ENCODE peak calls at places on chromosome 7, in eight cellular contexts. Y is HCT116, M is transverse colon, C is stomach, G is A549, W is lower leg skin, D is heart left ventricle, B is adrenal gland. U is an unnamed sample.

GRCh38 chr7:47087866-47088265 is 494.0 kb downstream of the TNS3 start:
- DNase-seq in Y (no peak), M (no peak), C (no peak), G (peak), W (no peak), D (no peak), B (no peak), U (no peak)

GRCh38 chr7:71871446-71871845 is 540.7 kb downstream of the CALN1 start:
- DNase-seq in Y (no peak), M (no peak), C (no peak), G (no peak), W (no peak), D (no peak), B (no peak), U (no peak)

GRCh38 chr7:137670521-137671064 is 176.2 kb downstream of the DGKI start:
- DNase-seq in Y (no peak), M (no peak), C (no peak), G (no peak), W (no peak), D (no peak), B (peak), U (peak)

GRCh38 chr7:159229683-159230475 is 85.2 kb upstream of the VIPR2 start:
- DNase-seq in Y (no peak), M (no peak), C (no peak), G (no peak), W (no peak), D (no peak), B (no peak), U (no peak)

GRCh38 chr7:158973440-158973839 is 117.1 kb downstream of the DYNC2I1 start:
- DNase-seq in Y (peak), M (peak), C (peak), G (peak), W (no peak), D (no peak), B (no peak), U (no peak)

GRCh38 chr7:36016648-36017047 is 136.4 kb upstream of the EEPD1 start:
- DNase-seq in Y (no peak), M (no peak), C (no peak), G (no peak), W (no peak), D (no peak), B (no peak), U (no peak)

GRCh38 chr7:25839084-25839769 is 312.8 kb upstream of the NFE2L3 start:
- DNase-seq in Y (no peak), M (no peak), C (no peak), G (peak), W (no peak), D (no peak), B (no peak), U (no peak)

GRCh38 chr7:30681262-30682130 is 760 bp downstream of the CRHR2 start:
- DNase-seq in Y (no peak), M (no peak), C (no peak), G (no peak), W (no peak), D (no peak), B (no peak), U (no peak)

GRCh38 chr7:29115130-29115529 is 31.2 kb downstream of the CPVL start:
- DNase-seq in Y (no peak), M (no peak), C (no peak), G (no peak), W (no peak), D (no peak), B (no peak), U (no peak)

GRCh38 chr7:112933598-112933997 is 143.4 kb upstream of the TMEM168 start:
- DNase-seq in Y (no peak), M (no peak), C (no peak), G (no peak), W (no peak), D (no peak), B (no peak), U (no peak)

GRCh38 chr7:48875300-48875916 is 48.9 kb upstream of the CDC14C start:
- DNase-seq in Y (no peak), M (peak), C (no peak), G (peak), W (peak), D (peak), B (peak), U (peak)

GRCh38 chr7:157278791-157279678 is 57.8 kb upstream of the DNAJB6 start:
- DNase-seq in Y (no peak), M (peak), C (peak), G (no peak), W (no peak), D (peak), B (no peak), U (no peak)

GRCh38 chr7:33055147-33055546 is 7.4 kb downstream of the NT5C3A start:
- DNase-seq in Y (no peak), M (no peak), C (no peak), G (no peak), W (no peak), D (no peak), B (no peak), U (no peak)

DNA sequence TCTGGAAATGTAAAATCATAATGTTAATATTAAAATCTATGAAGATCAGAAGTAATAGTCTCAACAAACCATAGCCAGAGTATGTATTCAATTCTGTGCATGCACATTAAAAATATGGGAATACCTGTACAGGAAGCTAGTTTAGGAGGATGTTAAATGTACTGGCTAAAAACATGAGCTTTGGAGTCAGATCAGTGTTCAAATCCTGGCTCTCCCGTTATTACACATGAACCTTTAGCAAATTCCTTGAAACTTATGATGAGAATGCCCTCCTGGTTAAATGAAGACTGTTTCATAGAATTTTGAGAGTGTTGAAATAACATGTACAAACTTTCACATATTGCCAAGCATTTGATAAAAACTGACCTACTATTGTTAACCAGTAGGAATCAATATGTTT is 4.6 kb downstream of the ARL4A start:
- DNase-seq in Y (no peak), M (no peak), C (no peak), G (no peak), W (no peak), D (no peak), B (no peak), U (no peak)
- TF ChIP-seq POLR2A in Y (no peak), M (no peak), C (no peak), G (no peak), W (no peak), D (no peak), B (no peak), U (no peak)

GRCh38 chr7:65746398-65746669 is 126.5 kb upstream of the VKORC1L1 start:
- DNase-seq in Y (no peak), M (no peak), C (no peak), G (peak), W (no peak), D (no peak), B (no peak), U (no peak)

GRCh38 chr7:65749039-65749438 is 123.8 kb upstream of the VKORC1L1 start:
- DNase-seq in Y (no peak), M (no peak), C (no peak), G (no peak), W (no peak), D (no peak), B (no peak), U (no peak)

GRCh38 chr7:65749518-65749917 is 123.4 kb upstream of the VKORC1L1 start:
- DNase-seq in Y (no peak), M (no peak), C (no peak), G (no peak), W (no peak), D (no peak), B (peak), U (no peak)

GRCh38 chr7:65750511-65751344 is 122.1 kb upstream of the VKORC1L1 start:
- DNase-seq in Y (peak), M (peak), C (peak), G (peak), W (peak), D (peak), B (peak), U (peak)
- TF ChIP-seq POLR2A in Y (peak), M (peak), C (no peak), G (peak), W (no peak), D (peak), B (peak), U (peak)

DNA sequence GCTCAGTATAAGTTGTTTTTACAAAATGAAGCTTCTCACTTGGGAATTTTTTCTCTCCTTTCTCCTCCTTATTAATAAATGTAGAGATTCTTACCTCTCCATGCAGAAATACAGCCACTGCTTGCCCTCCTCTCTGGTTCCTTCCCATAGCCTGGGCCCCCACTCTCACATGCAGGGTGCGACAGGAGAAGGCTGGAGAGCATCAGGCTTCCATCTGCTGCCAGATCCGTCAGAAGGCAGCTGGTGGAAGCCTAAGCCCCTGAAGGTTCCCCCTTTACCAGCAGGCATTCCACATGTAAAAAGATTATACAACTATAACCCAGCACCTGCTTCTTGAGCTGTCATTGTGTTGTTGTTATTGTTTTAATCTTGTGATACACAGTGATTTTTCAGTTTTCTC is 314.1 kb downstream of the LHFPL3 start:
- DNase-seq in Y (no peak), M (no peak), C (no peak), G (no peak), W (no peak), D (no peak), B (no peak), U (no peak)
- TF ChIP-seq POLR2A in Y (no peak), M (no peak), C (no peak), G (no peak), W (no peak), D (no peak), B (no peak), U (no peak)

GRCh38 chr7:108004220-108005142 is 1.5 kb upstream of the LAMB1 start:
- DNase-seq in Y (no peak), M (no peak), C (no peak), G (peak), W (no peak), D (no peak), B (no peak), U (no peak)
- TF ChIP-seq POLR2A in Y (no peak), M (no peak), C (no peak), G (no peak), W (no peak), D (no peak), B (no peak), U (no peak)

DNA sequence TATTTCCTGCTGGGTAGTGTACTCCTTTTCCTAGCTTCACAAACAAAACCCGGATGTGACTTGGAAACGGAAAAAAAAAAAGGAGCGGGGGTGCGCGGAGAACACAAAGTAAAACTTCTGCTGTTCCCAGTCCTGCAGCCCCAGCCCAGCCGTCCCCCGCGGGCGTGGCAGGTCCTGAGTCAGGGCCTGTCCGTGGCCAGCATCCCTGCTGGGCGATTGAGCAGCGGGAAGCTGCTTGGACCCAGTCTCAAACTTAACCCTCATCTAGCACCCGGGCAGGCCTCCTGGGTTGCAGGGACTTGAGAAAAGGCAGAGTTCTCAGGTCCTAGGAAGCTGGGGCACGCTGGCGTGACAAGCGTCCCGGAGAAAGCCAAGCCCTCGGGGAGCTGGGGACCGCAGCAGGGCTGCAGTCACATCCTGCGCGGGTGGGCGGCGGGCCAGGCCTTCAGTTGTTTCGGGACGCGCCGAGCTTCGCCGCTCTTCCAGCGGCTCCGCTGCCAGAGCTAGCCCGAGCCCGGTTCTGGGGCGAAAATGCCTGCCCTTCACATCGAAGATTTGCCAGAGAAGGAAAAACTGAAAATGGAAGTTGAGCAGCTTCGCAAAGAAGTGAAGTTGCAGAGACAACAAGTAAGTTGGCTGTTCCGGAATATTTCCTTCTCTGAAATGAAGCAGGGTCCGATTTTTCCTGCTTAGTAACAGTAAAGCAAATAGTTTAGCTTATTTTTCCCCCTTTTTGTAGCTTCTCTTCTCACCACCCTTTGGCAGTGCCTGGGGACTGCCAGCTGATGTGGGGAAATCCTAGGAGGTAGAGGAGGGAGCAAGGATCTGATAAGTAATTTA is at the start of gene GNG11:
- DNase-seq in Y (no peak), M (peak), C (peak), G (peak), W (peak), D (peak), B (peak), U (peak)
- TF ChIP-seq POLR2A in Y (no peak), M (no peak), C (no peak), G (peak), W (no peak), D (peak), B (peak), U (peak)

DNA sequence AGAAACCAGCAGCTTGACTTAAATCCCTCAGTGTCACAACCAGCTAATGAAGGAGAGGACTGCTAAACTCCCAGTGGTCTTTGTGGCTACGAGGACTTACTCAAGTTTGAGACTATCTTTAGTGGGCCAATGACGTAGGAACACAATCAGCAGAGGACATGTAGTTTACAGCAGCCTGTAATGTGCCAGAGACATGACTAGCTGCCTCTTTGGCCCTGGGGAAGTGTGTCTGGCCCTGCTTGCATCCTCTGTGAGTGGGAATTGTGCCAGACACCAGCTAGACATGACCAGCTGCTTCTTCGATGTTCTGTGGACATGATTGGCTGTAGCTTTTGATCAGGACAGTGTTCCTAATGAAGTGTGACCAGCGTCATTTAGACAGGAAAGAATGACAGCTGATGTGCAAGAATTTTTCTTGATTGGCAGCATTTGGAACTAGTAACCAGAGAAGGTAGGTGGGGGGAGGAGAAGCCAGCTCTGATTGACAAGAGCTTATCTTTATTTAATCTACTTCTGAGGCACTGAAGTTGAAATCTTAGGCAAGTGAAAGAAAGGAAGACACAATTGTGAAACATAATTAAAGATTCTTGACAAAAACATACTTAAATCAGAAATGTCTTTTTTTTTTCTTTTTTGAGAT is 141.8 kb downstream of the AUTS2 start:
- DNase-seq in Y (no peak), M (peak), C (no peak), G (no peak), W (peak), D (peak), B (peak), U (no peak)
- TF ChIP-seq POLR2A in Y (no peak), M (no peak), C (no peak), G (no peak), W (no peak), D (no peak), B (no peak), U (no peak)

GRCh38 chr7:27174077-27175004 is at the start of gene HOXA10:
- DNase-seq in Y (no peak), M (peak), C (peak), G (no peak), W (no peak), D (no peak), B (peak), U (no peak)
- TF ChIP-seq POLR2A in Y (peak), M (peak), C (no peak), G (no peak), W (no peak), D (no peak), B (no peak), U (no peak)

GRCh38 chr7:5421626-5422323 is 1.9 kb downstream of the TNRC18 start:
- DNase-seq in Y (no peak), M (peak), C (peak), G (peak), W (peak), D (peak), B (peak), U (no peak)
- TF ChIP-seq POLR2A in Y (no peak), M (peak), C (no peak), G (no peak), W (no peak), D (no peak), B (peak), U (no peak)